ENCODE peak calls at places on chromosomes 3 and 15, in five cellular contexts. T, N, Y, K and O are unnamed samples.
A peak's percentile ranks its signal among the peaks of the same experiment; 100 is the strongest.

GRCh38 chr3:138440596-138440995 is 6.2 kb downstream of the ESYT3 start:
- DNase-seq in T (no peak), Y (no peak), N (no peak), K (peak; percentile 11), O (no peak)

GRCh38 chr3:71647751-71648150 is 64.2 kb upstream of the FOXP1 start:
- DNase-seq in N (no peak), T (no peak), Y (no peak), K (no peak), O (no peak)

GRCh38 chr15:71800835-71801745 is 9.3 kb upstream of the NR2E3 start:
- DNase-seq in Y (peak; percentile 77), T (peak; percentile 78), K (no peak), N (peak; percentile 21), O (peak; percentile 21)

GRCh38 chr15:77856718-77857346 is 220.7 kb downstream of the TBC1D2B start:
- DNase-seq in T (peak; percentile 71), K (no peak), N (no peak), Y (no peak), O (peak; percentile 28)

GRCh38 chr3:77142636-77143035 is 102.7 kb downstream of the ROBO2 start:
- DNase-seq in Y (no peak), T (no peak), N (no peak), K (no peak), O (no peak)

GRCh38 chr3:46923559-46924350 is 46.2 kb downstream of the PTH1R start:
- DNase-seq in K (no peak), T (peak; percentile 89), N (no peak), Y (peak; percentile 63), O (peak; percentile 54)

GRCh38 chr15:75058127-75058905 is 34.9 kb downstream of the PPCDC start:
- DNase-seq in Y (no peak), K (no peak), N (no peak), T (peak; percentile 66), O (peak; percentile 15)

GRCh38 chr15:63626955-63627354 is 29.8 kb downstream of the FBXL22 start:
- DNase-seq in T (no peak), K (no peak), Y (no peak), N (no peak), O (no peak)

GRCh38 chr15:101578443-101578894 is 73.7 kb downstream of the TM2D3 start:
- DNase-seq in K (peak; percentile 56), Y (peak; percentile 47), N (no peak), T (peak; percentile 86), O (peak; percentile 76)

GRCh38 chr15:52567886-52568568 is 803 bp downstream of the ARPP19 start:
- DNase-seq in K (peak; percentile 31), Y (no peak), T (peak; percentile 63), N (no peak), O (peak; percentile 57)

GRCh38 chr15:87816016-87816415 is 440.5 kb downstream of the NTRK3 start:
- DNase-seq in N (no peak), K (no peak), T (no peak), Y (no peak), O (no peak)

GRCh38 chr3:49377483-49377882 is 19.3 kb upstream of the GPX1 start:
- DNase-seq in K (no peak), T (no peak), Y (no peak), N (no peak), O (no peak)

GRCh38 chr15:50065264-50065663 is 53.8 kb downstream of the ATP8B4 start:
- DNase-seq in K (no peak), Y (no peak), T (no peak), N (no peak), O (no peak)

GRCh38 chr3:114432356-114432755 is 138.5 kb downstream of the TIGIT start:
- DNase-seq in K (no peak), N (no peak), T (no peak), Y (no peak), O (no peak)

GRCh38 chr3:153274521-153274920 is 112.5 kb downstream of the RAP2B start:
- DNase-seq in N (no peak), K (no peak), Y (no peak), T (no peak), O (no peak)

DNA sequence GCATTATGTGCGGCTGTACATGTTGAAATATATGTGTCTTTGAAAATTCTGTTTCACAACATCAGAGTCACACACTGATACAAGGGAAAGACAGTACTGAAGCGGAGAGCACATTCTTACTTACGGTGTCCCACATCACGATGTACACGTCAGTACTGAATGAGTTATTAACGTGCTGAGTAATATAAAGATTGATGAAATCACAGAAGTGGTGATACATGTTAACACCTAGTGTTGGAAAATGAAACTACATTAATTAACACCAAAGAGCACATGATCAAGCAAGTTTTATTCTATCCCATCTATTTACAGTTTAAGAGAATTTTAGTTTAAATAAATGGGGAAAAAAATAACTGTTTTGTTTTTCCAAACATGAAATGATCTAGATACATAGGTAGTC is 15.6 kb downstream of the EOGT start:
- DNase-seq in K (no peak), Y (no peak), T (no peak), N (no peak), O (no peak)
- H3K36me3 ChIP-seq in K (peaks cover 21% of the 10 kb centered on the region), Y (peaks cover 3% of the 10 kb centered on the region), T (peaks cover 68% of the 10 kb centered on the region), N (peaks cover 24% of the 10 kb centered on the region), O (peaks cover 11% of the 10 kb centered on the region)

DNA sequence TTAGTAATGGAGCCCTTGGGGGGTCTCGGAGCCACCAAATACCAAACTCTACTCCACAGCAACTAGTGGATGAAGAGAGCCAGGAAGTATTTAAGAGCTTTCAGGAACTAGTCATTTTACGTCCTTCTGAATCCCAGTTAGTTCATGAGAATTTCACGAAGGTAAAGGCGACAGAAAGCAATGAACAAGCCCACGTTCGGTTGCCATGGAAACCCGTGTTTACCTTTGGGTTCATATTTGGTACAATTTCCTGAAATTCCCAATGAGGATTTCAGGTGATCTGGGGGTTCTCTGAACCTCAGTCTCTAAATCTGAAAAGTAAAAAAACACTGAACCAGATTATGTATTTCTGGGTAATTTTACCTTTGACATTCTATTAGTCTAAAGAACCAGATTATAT is 93.0 kb downstream of the BDH1 start:
- DNase-seq in Y (no peak), N (no peak), K (no peak), T (no peak), O (no peak)
- TF ChIP-seq CTCF in Y (no peak), N (no peak), K (no peak), T (no peak), O (no peak)

DNA sequence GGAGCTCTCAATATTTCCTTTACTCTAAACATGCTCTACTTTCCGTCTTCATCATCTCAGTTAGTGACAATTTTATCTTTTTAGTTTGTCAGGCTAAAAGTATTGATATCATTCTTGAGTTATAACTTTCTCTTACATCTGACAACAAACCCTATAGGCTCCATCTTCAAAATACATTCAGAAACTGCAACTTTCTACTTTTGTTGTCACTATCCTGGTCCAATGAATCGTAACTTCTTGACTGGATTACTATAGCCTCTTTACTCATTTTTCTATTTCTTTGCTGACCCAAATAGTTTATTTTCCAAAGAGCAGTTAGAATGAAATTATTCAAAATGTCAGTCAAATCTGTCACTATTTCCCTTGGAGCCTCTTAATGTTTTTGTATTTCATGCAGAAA is 119.7 kb upstream of the CBLB start:
- DNase-seq in T (no peak), K (no peak), N (no peak), Y (no peak), O (no peak)
- H3K27ac ChIP-seq in T (no peak overlapping the region), K (no peak overlapping the region), N (no peak overlapping the region), Y (no peak overlapping the region), O (no peak overlapping the region)

GRCh38 chr3:189927975-189928895 is 192.5 kb downstream of the P3H2 start:
- DNase-seq in K (no peak), Y (no peak), N (no peak), T (no peak), O (no peak)
- H3K36me3 ChIP-seq in K (no peaks in the 10 kb centered on the region), Y (no peaks in the 10 kb centered on the region), N (no peaks in the 10 kb centered on the region), T (no peaks in the 10 kb centered on the region), O (no peaks in the 10 kb centered on the region)

GRCh38 chr3:154314152-154314551 is 10.1 kb downstream of the DHX36 start:
- DNase-seq in Y (no peak), T (no peak), K (no peak), N (no peak), O (no peak)
- TF ChIP-seq CTCF in Y (no peak), T (peak; percentile 55), K (no peak), N (no peak), O (no peak)

GRCh38 chr3:161347726-161348125 is 23.6 kb downstream of the SPTSSB start:
- DNase-seq in K (no peak), N (no peak), T (no peak), Y (no peak), O (no peak)

GRCh38 chr3:161350916-161351315 is 20.4 kb downstream of the SPTSSB start:
- DNase-seq in Y (no peak), K (no peak), T (no peak), N (no peak), O (no peak)

GRCh38 chr3:161348791-161349400 is 22.4 kb downstream of the SPTSSB start:
- DNase-seq in N (no peak), K (no peak), T (no peak), Y (no peak), O (no peak)

GRCh38 chr3:161351330-161351729 is 20.0 kb downstream of the SPTSSB start:
- DNase-seq in Y (no peak), T (no peak), N (no peak), K (no peak), O (no peak)

DNA sequence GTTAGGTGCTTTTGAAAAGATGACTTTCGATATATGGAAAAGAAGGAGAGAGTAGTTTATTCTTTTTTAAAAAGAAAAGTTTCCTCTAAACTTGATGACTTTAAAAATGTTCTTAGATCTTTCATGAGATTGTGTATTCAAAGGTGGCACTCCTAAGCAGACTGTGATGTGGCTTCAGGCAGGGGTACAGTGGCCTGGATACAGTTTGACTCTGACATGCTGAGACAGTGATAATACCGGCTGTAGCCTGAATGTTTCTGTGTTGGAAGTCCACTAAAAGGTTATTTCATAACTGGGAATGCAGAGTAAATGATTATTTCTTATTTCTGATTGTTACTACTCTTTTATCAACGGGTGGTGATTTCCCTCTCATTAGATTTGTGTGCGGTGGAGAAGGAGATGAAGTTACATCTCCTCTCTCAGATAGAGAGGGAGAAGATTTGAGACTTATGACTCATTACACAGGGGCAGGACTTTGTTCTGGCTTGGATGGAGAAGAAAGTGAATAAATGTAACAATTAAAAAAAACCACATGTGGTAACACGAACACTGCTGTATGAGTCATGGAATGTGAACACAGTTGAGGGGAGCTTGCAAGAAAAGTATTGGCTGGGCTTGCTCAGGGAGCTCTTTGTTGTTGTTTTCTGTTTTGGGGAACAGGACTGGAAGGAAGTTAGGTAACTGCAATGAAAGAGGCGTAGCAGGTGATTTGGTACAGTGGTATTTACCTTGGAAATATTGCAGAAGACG is 21.6 kb downstream of the SPTSSB start:
- DNase-seq in K (no peak), T (no peak), Y (no peak), N (no peak), O (no peak)
- H3K27ac ChIP-seq in K (no peak overlapping the region), T (no peak overlapping the region), Y (no peak overlapping the region), N (no peak overlapping the region), O (no peak overlapping the region)

DNA sequence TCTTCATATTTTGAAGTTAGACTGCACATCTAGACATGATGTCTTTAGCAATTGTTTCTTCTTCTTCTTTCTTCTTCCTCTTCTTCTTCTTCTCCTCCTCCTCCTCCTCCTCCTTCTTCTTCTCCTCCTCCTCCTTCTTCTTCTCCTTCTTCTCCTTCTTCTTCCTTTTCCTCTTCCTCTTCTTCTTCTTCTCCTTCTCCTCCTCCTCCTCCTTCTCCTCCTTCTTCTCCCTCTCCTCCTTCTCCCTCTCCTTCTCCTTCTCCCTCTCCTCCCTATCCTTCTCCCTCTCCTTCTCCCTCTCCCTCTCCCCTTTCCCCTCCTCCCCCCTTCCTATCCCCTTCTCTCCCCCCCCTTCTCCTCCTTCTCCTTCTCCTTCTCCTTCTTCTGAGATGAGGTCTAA is 21.9 kb downstream of the TCF12 start:
- DNase-seq in T (no peak), Y (no peak), K (no peak), N (no peak), O (no peak)
- H3K36me3 ChIP-seq in T (peaks cover 16% of the 10 kb centered on the region), Y (no peaks in the 10 kb centered on the region), K (no peaks in the 10 kb centered on the region), N (no peaks in the 10 kb centered on the region), O (no peaks in the 10 kb centered on the region)